ENCODE peak calls at places on chromosomes 4 and X, in eight cellular contexts. R is activated naive CD8-positive, alpha-beta T cell treated with anti-CD3 and anti-CD28 coated beads for 36 hours; L is NCI-H187; Q is stimulated activated CD8-positive, alpha-beta memory T cell treated with anti-CD3 and anti-CD28 coated beads, Interleukin-12 subunit alpha, Interleukin-12 subunit beta, amount 100 ng/mL, for 1 hour; S is upper lobe of right lung; W is IMR-90; V is fibroblast of mammary gland; X is DMS153. M is an unnamed sample.

GRCh38 chr4:143773998-143774898 is 73.8 kb upstream of the FREM3 start:
- DNase-seq in Q (peak; percentile 1), V (peak; percentile 68), X (peak; percentile 55), W (peak; percentile 41), L (no peak), S (no peak), R (peak; percentile 40), M (peak; percentile 64)

GRCh38 chr4:89556596-89557305 is 249.2 kb upstream of the GPRIN3 start:
- DNase-seq in W (peak; percentile 27), Q (no peak), L (no peak), R (no peak), X (no peak), V (peak; percentile 41), S (no peak), M (peak; percentile 70)

GRCh38 chr4:16264798-16265197 is 38.5 kb upstream of the TAPT1 start:
- DNase-seq in S (no peak), X (no peak), L (no peak), V (peak; percentile 65), R (no peak), Q (no peak), W (peak; percentile 58), M (peak; percentile 39)

GRCh38 chrX:71458866-71459265 is 74.0 kb upstream of the OGT start:
- DNase-seq in W (no peak), S (no peak), X (no peak), L (no peak), R (no peak), V (no peak), Q (no peak), M (no peak)

GRCh38 chrX:28205905-28206304 is 224.7 kb upstream of the DCAF8L1 start:
- DNase-seq in X (peak; percentile 19), V (no peak), S (no peak), R (no peak), L (no peak), Q (no peak), W (no peak), M (peak; percentile 36)

GRCh38 chr4:165364452-165365080 is 14.2 kb upstream of the CPE start:
- DNase-seq in L (no peak), V (peak; percentile 65), R (no peak), Q (no peak), W (no peak), X (no peak), S (no peak), M (no peak)

GRCh38 chr4:15182600-15183222 is 180.4 kb downstream of the CPEB2 start:
- DNase-seq in W (no peak), S (no peak), V (peak; percentile 40), L (no peak), X (no peak), Q (no peak), R (peak; percentile 17), M (no peak)

GRCh38 chrX:13662537-13662841 is 9.5 kb downstream of the TCEANC start:
- DNase-seq in W (peak; percentile 67), Q (no peak), S (no peak), X (no peak), V (peak; percentile 94), L (no peak), R (no peak), M (no peak)

GRCh38 chr4:112183252-112183651 is 38.0 kb downstream of the FAM241A start:
- DNase-seq in X (no peak), Q (no peak), V (peak; percentile 47), R (no peak), S (no peak), L (no peak), W (peak; percentile 30), M (no peak)

GRCh38 chrX:6228720-6229119 is at the start of gene NLGN4X:
- DNase-seq in S (no peak), Q (no peak), R (no peak), X (peak; percentile 58), V (no peak), W (no peak), L (no peak), M (peak; percentile 68)

GRCh38 chr4:120692964-120693363 is 229.6 kb downstream of the PRDM5 start:
- DNase-seq in S (no peak), V (peak; percentile 92), L (no peak), R (no peak), Q (no peak), W (peak; percentile 93), X (no peak), M (peak; percentile 30)

GRCh38 chr4:68864438-68865177 is 48.8 kb downstream of the UGT2B10 start:
- DNase-seq in Q (no peak), W (no peak), X (no peak), V (no peak), L (no peak), R (no peak), S (no peak), M (no peak)

GRCh38 chr4:125085-125820 is 952 bp downstream of the ZNF718 start:
- DNase-seq in Q (no peak), R (peak; percentile 15), X (no peak), L (no peak), W (peak; percentile 17), V (peak; percentile 35), S (peak; percentile 73), M (no peak)

GRCh38 chrX:150348365-150348764 is 14.8 kb upstream of the MAMLD1 start:
- DNase-seq in S (no peak), R (no peak), V (no peak), X (no peak), Q (no peak), L (no peak), W (no peak), M (peak; percentile 1)

GRCh38 chrX:77014655-77015377 is 432.4 kb upstream of the FGF16 start:
- DNase-seq in S (no peak), V (no peak), R (no peak), L (no peak), Q (no peak), W (no peak), X (peak; percentile 45), M (peak; percentile 0)

GRCh38 chr4:98939892-98940298 is 11.0 kb upstream of the EIF4E start:
- DNase-seq in Q (no peak), X (peak; percentile 8), R (no peak), W (peak; percentile 80), L (no peak), S (no peak), V (peak; percentile 78), M (peak; percentile 53)

GRCh38 chr4:3791910-3792542 is 25.8 kb downstream of the ADRA2C start:
- DNase-seq in V (no peak), X (no peak), S (no peak), L (no peak), R (peak; percentile 10), W (peak; percentile 8), Q (no peak), M (no peak)

GRCh38 chr4:85455942-85456341 is 19.0 kb upstream of the ARHGAP24 start:
- DNase-seq in Q (no peak), R (no peak), L (no peak), W (no peak), S (no peak), X (no peak), V (no peak), M (no peak)

GRCh38 chrX:11764602-11765067 is 6.6 kb downstream of the MSL3 start:
- DNase-seq in W (no peak), R (no peak), V (no peak), S (no peak), L (no peak), Q (no peak), X (no peak), M (no peak)

GRCh38 chr4:3786196-3786869 is 20.1 kb downstream of the ADRA2C start:
- DNase-seq in L (no peak), X (no peak), Q (no peak), S (no peak), R (no peak), W (no peak), V (no peak), M (peak; percentile 41)

GRCh38 chr4:41375561-41375960 is 118.8 kb downstream of the UCHL1 start:
- DNase-seq in R (no peak), Q (no peak), W (no peak), V (no peak), X (no peak), L (no peak), S (peak; percentile 69), M (no peak)

GRCh38 chrX:150477364-150477763 is 91.1 kb upstream of the MTM1 start:
- DNase-seq in X (no peak), R (no peak), W (no peak), S (no peak), L (no peak), Q (no peak), V (no peak), M (no peak)

GRCh38 chr4:181860668-181861067 is 382.5 kb upstream of the TENM3 start:
- DNase-seq in W (peak; percentile 68), Q (no peak), S (no peak), V (peak; percentile 20), R (no peak), X (no peak), L (no peak), M (no peak)

GRCh38 chrX:13647709-13648212 is 5.2 kb upstream of the TCEANC start:
- DNase-seq in W (peak; percentile 89), L (no peak), V (peak; percentile 72), S (peak; percentile 58), X (peak; percentile 77), Q (peak; percentile 31), R (peak; percentile 46), M (peak; percentile 82)

GRCh38 chr4:40698733-40699132 is 51.0 kb upstream of the NSUN7 start:
- DNase-seq in V (no peak), S (no peak), Q (no peak), L (no peak), W (no peak), R (no peak), X (no peak), M (no peak)

M was measured in NCI-H69.